ENCODE peak calls at places on chromosome 21, in four cellular contexts. L is hepatic stellate cell, D is type B pancreatic cell, T is NCI-H1417. C is an unnamed sample.

GRCh38 chr21:17931080-17931479 is 111.9 kb upstream of the C21orf91 start:
- DNase-seq in D (no peak), L (no peak), T (no peak), C (no peak)

GRCh38 chr21:25639167-25639921 is at the start of gene JAM2:
- DNase-seq in T (peak), D (peak), L (peak), C (no peak)

GRCh38 chr21:44931137-44931500 is 8.7 kb upstream of the SLX9 start:
- DNase-seq in L (peak), D (no peak), T (peak), C (no peak)

GRCh38 chr21:28615276-28615675 is 377.4 kb downstream of the LTN1 start:
- DNase-seq in L (peak), D (no peak), T (no peak), C (peak)

GRCh38 chr21:43190544-43191340 is 21.9 kb downstream of the CRYAA start:
- DNase-seq in L (no peak), D (peak), T (no peak), C (no peak)

GRCh38 chr21:17610862-17611261 is 1.8 kb downstream of the BTG3 start:
- DNase-seq in T (peak), D (no peak), L (no peak), C (no peak)

GRCh38 chr21:45699251-45699942 is 55.9 kb downstream of the PCBP3 start:
- DNase-seq in D (no peak), L (no peak), T (no peak), C (no peak)

GRCh38 chr21:42102063-42102462 is 30.9 kb downstream of the UMODL1 start:
- DNase-seq in D (no peak), L (no peak), T (no peak), C (no peak)

GRCh38 chr21:42361286-42361685 is 5.0 kb downstream of the TFF1 start:
- DNase-seq in L (no peak), T (no peak), D (no peak), C (no peak)

GRCh38 chr21:45001134-45002095 is 61.6 kb downstream of the SLX9 start:
- DNase-seq in D (no peak), L (peak), T (no peak), C (no peak)

GRCh38 chr21:41236361-41236973 is 68.5 kb downstream of the BACE2 start:
- DNase-seq in T (no peak), D (no peak), L (no peak), C (no peak)

GRCh38 chr21:35400233-35400939 is 351.3 kb upstream of the RUNX1 start:
- DNase-seq in D (no peak), T (peak), L (peak), C (no peak)